ENCODE peak calls at places on chromosome X, in eight cellular contexts. Y is tibial nerve, I is esophagus squamous epithelium, Q is gastrocnemius medialis, D is ovary, A is thyroid gland, P is vagina, J is uterus. N is an unnamed sample.
A peak's percentile ranks its signal among the peaks of the same experiment; 100 is the strongest.

GRCh38 chrX:15471016-15471415 is 22.1 kb downstream of the PIR start:
- DNase-seq in J (peak; percentile 45), Y (peak; percentile 76), D (peak; percentile 29), I (no peak), Q (peak; percentile 51), P (no peak), A (peak; percentile 60), N (peak; percentile 69)

GRCh38 chrX:142005532-142005931 is 101.8 kb downstream of the MAGEC1 start:
- DNase-seq in J (no peak), I (no peak), P (no peak), Q (no peak), Y (no peak), A (no peak), D (no peak), N (no peak)

GRCh38 chrX:134622056-134622812 is 36.0 kb downstream of the PLAC1 start:
- DNase-seq in P (no peak), J (no peak), D (peak; percentile 13), Y (no peak), Q (no peak), I (no peak), A (peak; percentile 27), N (no peak)

GRCh38 chrX:23699636-23700194 is 32.4 kb downstream of the PRDX4 start:
- DNase-seq in Y (peak; percentile 14), D (peak; percentile 43), P (no peak), J (no peak), Q (no peak), A (peak; percentile 3), I (no peak), N (peak; percentile 82)

GRCh38 chrX:106791495-106791894 is 11.0 kb upstream of the TBC1D8B start:
- DNase-seq in J (no peak), P (no peak), I (no peak), D (no peak), A (no peak), Y (no peak), Q (no peak), N (no peak)

GRCh38 chrX:9164086-9164485 is 130.2 kb upstream of the FAM9B start:
- DNase-seq in Y (no peak), A (no peak), D (no peak), Q (no peak), J (no peak), P (no peak), I (no peak), N (no peak)

GRCh38 chrX:74080165-74080564 is 223.8 kb upstream of the ZCCHC13 start:
- DNase-seq in I (no peak), A (no peak), Y (no peak), D (no peak), J (no peak), Q (no peak), P (no peak), N (no peak)

GRCh38 chrX:16999275-16999674 is 52.8 kb downstream of the REPS2 start:
- DNase-seq in I (no peak), Y (no peak), A (peak; percentile 10), D (no peak), J (no peak), P (no peak), Q (no peak), N (no peak)

GRCh38 chrX:50691820-50692219 is 122.2 kb downstream of the SHROOM4 start:
- DNase-seq in D (no peak), A (no peak), P (no peak), Q (no peak), J (no peak), Y (peak; percentile 15), I (no peak), N (peak; percentile 14)

GRCh38 chrX:10356979-10357378 is 200.2 kb downstream of the CLCN4 start:
- DNase-seq in Q (no peak), J (no peak), P (no peak), Y (no peak), D (no peak), A (no peak), I (no peak), N (no peak)

GRCh38 chrX:128020701-128021100 is 31.5 kb downstream of the ACTRT1 start:
- DNase-seq in P (no peak), A (no peak), Q (no peak), I (no peak), Y (no peak), J (no peak), D (no peak), N (no peak)

GRCh38 chrX:72052415-72053090 is 79.2 kb downstream of the RTL5 start:
- DNase-seq in P (no peak), A (no peak), D (no peak), Q (no peak), J (no peak), Y (no peak), I (no peak), N (no peak)

GRCh38 chrX:20015422-20015821 is 24.6 kb upstream of the BCLAF3 start:
- DNase-seq in J (no peak), P (no peak), D (no peak), I (no peak), A (no peak), Y (no peak), Q (no peak), N (no peak)

GRCh38 chrX:154019061-154019621 is 561 bp downstream of the IRAK1 start:
- DNase-seq in Y (no peak), D (no peak), J (no peak), I (no peak), A (no peak), Q (no peak), P (no peak), N (no peak)

GRCh38 chrX:107738768-107739167 is 36.8 kb downstream of the TSC22D3 start:
- DNase-seq in P (no peak), D (no peak), I (no peak), Y (no peak), J (no peak), A (no peak), Q (no peak), N (no peak)

GRCh38 chrX:13220916-13221315 is 98.9 kb downstream of the ATXN3L start:
- DNase-seq in I (no peak), A (no peak), Q (no peak), J (no peak), P (no peak), Y (no peak), D (no peak), N (no peak)

DNA sequence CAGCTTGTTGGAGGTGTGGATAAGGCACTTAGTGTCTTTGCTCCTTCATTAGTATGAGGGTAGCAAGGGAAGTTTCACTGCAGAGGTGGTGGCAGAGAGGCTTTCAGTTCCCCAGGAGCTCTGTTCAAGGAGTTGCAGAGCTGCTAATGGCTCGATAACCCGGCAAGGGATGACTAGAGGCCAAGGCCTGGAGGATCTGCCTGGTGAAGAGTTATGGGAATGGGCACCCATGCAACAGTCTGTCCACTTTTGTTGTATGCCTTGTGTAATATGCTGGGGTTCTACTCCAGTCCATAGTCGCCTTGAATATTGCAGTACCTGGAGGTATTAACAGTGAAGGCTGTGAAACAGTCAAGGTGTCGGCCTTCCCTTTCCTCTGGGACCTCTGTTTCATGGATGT is 67.8 kb upstream of the NBDY start:
- DNase-seq in A (no peak), D (no peak), J (no peak), Y (no peak), I (no peak), P (no peak), Q (no peak), N (no peak)
- H3K4me1 ChIP-seq in A (no peaks in the 10 kb centered on the region), D (no peaks in the 10 kb centered on the region), J (no peaks in the 10 kb centered on the region), Y (no peaks in the 10 kb centered on the region), I (no peaks in the 10 kb centered on the region), P (no peaks in the 10 kb centered on the region), Q (no peaks in the 10 kb centered on the region), N (no peaks in the 10 kb centered on the region)

DNA sequence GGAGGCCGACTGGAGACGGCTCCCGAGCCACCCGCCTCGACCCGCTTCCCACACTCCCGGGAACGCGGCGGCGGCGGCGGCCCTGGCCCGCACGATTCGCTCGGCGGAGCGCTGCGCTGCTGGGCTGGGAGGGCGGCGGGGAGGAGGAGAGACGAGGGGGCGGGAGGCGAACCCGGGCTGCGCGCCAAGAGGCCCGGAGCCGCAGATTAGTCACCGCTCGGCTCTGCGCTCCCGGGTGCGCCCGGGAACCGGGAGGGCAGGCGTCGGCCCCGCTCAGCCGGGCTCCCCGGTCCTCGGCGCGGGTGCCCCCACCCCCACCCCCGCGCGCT is 11.2 kb upstream of the BCOR start:
- DNase-seq in I (no peak), Y (peak; percentile 44), A (peak; percentile 76), P (no peak), Q (peak; percentile 82), D (peak; percentile 82), J (peak; percentile 82), N (peak; percentile 70)
- TF ChIP-seq POLR2A in I (no peak), Y (peak; percentile 39), A (peak; percentile 37), P (no peak), Q (peak; percentile 78), D (peak; percentile 51), J (peak; percentile 69), N (no peak)

GRCh38 chrX:136630881-136631280 is 17.1 kb upstream of the CD40LG start:
- DNase-seq in D (no peak), J (no peak), P (no peak), Q (no peak), I (no peak), Y (no peak), A (no peak), N (no peak)
- H3K4me1 ChIP-seq in D (no peaks in the 10 kb centered on the region), J (no peaks in the 10 kb centered on the region), P (no peaks in the 10 kb centered on the region), Q (no peaks in the 10 kb centered on the region), I (no peaks in the 10 kb centered on the region), Y (no peaks in the 10 kb centered on the region), A (no peaks in the 10 kb centered on the region), N (no peaks in the 10 kb centered on the region)

GRCh38 chrX:21843179-21843578 is 3.8 kb downstream of the MBTPS2 start:
- DNase-seq in D (no peak), Y (no peak), J (no peak), P (no peak), I (no peak), A (no peak), Q (no peak), N (no peak)

GRCh38 chrX:21838937-21839333 is 482 bp upstream of the MBTPS2 start:
- DNase-seq in A (no peak), Q (no peak), D (no peak), Y (no peak), J (no peak), P (no peak), I (no peak), N (no peak)

GRCh38 chrX:21840199-21840557 is 761 bp downstream of the MBTPS2 start:
- DNase-seq in J (no peak), Y (no peak), I (no peak), Q (no peak), D (no peak), P (no peak), A (no peak), N (no peak)

GRCh38 chrX:21837056-21837455 is 2.4 kb upstream of the MBTPS2 start:
- DNase-seq in P (no peak), J (no peak), A (no peak), D (no peak), Y (no peak), Q (no peak), I (no peak), N (no peak)

DNA sequence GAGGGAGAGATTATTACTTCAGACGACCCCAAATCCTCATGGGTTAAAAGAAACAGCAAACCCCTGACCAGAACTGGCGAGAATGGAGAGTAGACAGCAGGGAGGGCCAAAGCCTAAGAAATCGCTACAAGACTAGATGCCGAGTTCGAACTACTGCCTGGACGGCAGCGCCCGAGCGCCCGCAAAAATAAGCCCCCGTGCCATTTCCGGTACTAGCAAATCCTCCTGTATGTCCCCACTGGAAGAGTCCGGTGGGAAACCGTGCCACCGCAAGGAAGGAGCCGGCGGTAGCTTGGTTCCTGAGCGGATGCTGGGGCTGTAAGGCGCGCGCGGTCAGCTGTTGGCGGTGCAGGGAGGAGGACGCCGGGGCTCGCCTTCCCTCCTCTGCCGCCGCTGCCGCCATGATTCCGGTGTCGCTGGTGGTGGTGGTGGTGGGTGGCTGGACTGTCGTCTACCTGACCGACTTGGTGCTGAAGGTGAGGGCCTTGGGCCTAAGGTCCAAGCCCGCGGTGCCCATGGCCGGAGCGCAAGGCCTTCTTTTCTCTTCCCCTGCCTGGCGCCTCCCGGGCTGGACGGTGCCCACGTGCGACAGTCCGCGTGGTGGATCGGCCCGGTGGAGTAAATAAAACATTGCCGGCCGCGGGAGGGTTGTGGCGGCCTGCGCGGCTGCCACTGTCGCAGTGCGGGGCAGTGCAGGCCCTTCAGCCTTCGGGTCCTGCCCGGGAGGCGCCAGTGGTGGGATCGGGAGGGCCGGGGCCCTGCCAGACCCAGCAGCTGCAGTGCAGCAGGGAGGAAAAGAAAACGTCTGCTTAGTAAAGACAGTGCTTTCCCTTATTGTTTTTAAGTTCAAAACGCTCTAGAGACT is at the start of gene MBTPS2:
- DNase-seq in I (peak; percentile 18), A (peak; percentile 75), D (peak; percentile 80), P (no peak), Q (peak; percentile 79), Y (peak; percentile 59), J (peak; percentile 82), N (peak; percentile 78)
- TF ChIP-seq POLR2A in I (no peak), A (peak; percentile 55), D (peak; percentile 51), P (no peak), Q (peak; percentile 36), Y (no peak), J (peak; percentile 40), N (no peak)